ENCODE peak calls at places on chromosomes 7 and 10, in five cellular contexts. M is stomach, H is body of pancreas, J is small intestine, G is endothelial cell of umbilical vein. W is an unnamed sample.

GRCh38 chr10:77865585-77866324 is 60.8 kb downstream of the DLG5 start:
- DNase-seq in J (no peak), H (no peak), M (peak; percentile 54), G (no peak), W (peak; percentile 46)

GRCh38 chr10:7551891-7552731 is 114.7 kb downstream of the ITIH5 start:
- DNase-seq in J (no peak), H (no peak), G (no peak), M (no peak), W (no peak)

GRCh38 chr10:71272122-71272771 is 46.8 kb upstream of the SLC29A3 start:
- DNase-seq in J (no peak), G (peak; percentile 80), H (no peak), M (no peak), W (no peak)

GRCh38 chr10:4008676-4009382 is 223.8 kb upstream of the KLF6 start:
- DNase-seq in H (no peak), M (no peak), G (no peak), J (no peak), W (no peak)

GRCh38 chr7:150784120-150784736 is 15.9 kb downstream of the TMEM176B start:
- DNase-seq in G (no peak), M (peak; percentile 45), H (no peak), J (peak; percentile 95), W (no peak)

GRCh38 chr7:27112361-27112760 is 9.9 kb upstream of the HOXA2 start:
- DNase-seq in H (no peak), J (no peak), G (peak; percentile 78), M (no peak), W (no peak)

GRCh38 chr7:373818-374705 is 84.1 kb downstream of the FOXL3 start:
- DNase-seq in M (peak; percentile 25), G (no peak), J (no peak), H (peak; percentile 16), W (peak; percentile 7)

GRCh38 chr10:90041585-90041984 is 340.2 kb downstream of the KIF20B start:
- DNase-seq in H (no peak), M (no peak), J (no peak), G (no peak), W (peak; percentile 15)

DNA sequence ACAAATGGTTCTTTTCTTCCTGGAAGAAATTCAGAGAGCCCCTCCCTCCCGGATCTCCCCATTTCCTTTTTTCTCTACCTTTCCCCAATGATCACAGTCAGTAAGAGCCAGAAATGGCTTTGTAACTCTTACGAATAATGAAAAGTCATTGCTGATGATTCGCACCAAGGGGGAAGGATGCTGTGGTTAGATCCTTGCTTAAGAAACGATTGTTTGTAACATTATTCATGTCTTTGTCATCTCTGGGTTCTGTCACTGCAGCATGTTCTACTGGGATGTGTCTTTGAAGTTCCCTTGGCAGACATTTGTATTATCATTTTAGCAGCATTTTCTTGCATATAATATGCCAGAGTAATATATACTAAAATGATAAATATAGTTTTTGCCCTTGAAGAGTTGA is 139.0 kb downstream of the CACNB2 start:
- DNase-seq in M (no peak), H (no peak), G (no peak), J (no peak), W (no peak)
- H3K4me3 ChIP-seq in M (no peak overlapping the region), H (no peak overlapping the region), G (no peak overlapping the region), J (no peak overlapping the region), W (no peak overlapping the region)

GRCh38 chr10:60295028-60295937 is 94.4 kb downstream of the ANK3 start:
- DNase-seq in M (no peak), G (no peak), J (peak; percentile 31), H (no peak), W (no peak)
- H3K4me3 ChIP-seq in M (no peak overlapping the region), G (no peak overlapping the region), J (no peak overlapping the region), H (no peak overlapping the region), W (no peak overlapping the region)

DNA sequence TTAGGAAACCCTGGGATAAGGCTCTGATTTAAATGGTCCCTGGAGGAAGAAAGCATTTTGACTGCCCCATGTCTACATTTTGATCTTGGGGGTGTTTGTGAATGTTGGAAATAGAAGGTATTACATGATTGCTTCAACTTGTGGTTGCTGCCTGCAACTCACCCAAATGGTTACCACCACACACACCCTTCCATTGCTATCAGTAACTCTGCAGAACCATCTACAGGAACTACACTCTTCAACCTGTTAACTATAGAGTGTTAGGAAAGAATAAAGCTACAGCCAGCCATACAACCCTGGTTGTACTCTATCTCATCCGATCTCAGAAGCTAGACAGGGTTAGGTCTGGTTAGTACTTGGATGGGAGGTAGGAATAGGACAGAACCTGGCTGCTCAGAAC is 71.2 kb downstream of the APBB1IP start:
- DNase-seq in G (no peak), J (no peak), H (no peak), M (no peak), W (no peak)
- H3K4me3 ChIP-seq in G (no peak overlapping the region), J (no peak overlapping the region), H (no peak overlapping the region), M (no peak overlapping the region), W (no peak overlapping the region)

DNA sequence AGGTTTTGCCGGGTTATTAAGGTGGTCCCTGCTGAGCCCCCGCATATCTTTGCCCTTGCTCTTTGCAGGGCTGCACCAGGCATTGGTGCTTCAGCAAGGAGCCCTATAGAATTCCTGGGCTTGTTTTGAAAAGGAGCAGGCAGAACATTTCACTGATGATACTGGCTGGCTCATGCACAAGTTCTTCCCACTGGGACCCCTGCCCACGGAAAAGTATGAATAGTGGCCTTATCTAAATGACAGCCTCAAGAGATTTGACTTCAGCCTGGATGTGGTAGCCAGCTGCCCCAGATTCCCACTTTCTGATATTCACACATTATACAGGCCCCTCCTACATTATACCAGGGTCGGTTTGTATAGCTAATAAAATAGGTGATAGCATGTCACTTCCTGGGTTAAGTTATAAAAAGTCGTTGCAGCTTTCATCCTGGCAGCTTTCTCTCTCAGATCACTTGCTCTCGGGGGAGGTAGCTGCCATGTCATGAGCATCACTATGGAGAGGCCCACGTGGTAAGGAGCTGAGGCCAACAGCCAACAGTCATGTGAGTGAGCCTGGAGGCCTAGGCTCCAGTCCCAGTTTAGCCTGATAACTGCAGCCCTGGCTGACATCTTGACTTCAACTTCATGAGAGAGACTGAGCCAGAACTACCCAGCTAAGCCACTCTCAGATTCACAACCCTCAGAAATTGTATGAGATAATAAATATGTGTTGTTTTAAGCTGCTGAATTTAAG is 16.8 kb upstream of the CRTAC1 start:
- DNase-seq in M (no peak), H (no peak), G (no peak), J (no peak), W (no peak)
- H3K4me3 ChIP-seq in M (no peak overlapping the region), H (no peak overlapping the region), G (no peak overlapping the region), J (no peak overlapping the region), W (no peak overlapping the region)

GRCh38 chr7:99392659-99393362 is 15.6 kb downstream of the PDAP1 start:
- DNase-seq in G (peak; percentile 50), H (peak; percentile 87), M (peak; percentile 81), J (peak; percentile 90), W (peak; percentile 93)

GRCh38 chr7:99392046-99392445 is 16.4 kb downstream of the PDAP1 start:
- DNase-seq in G (no peak), H (no peak), M (no peak), J (peak; percentile 72), W (no peak)

GRCh38 chr7:99394188-99394502 is 14.3 kb downstream of the PDAP1 start:
- DNase-seq in M (no peak), G (no peak), J (no peak), H (no peak), W (no peak)

GRCh38 chr7:99395616-99396327 is 12.6 kb downstream of the PDAP1 start:
- DNase-seq in G (no peak), J (no peak), M (no peak), H (no peak), W (no peak)

GRCh38 chr7:99393363-99394187 is 14.8 kb downstream of the PDAP1 start:
- DNase-seq in J (no peak), G (no peak), M (peak; percentile 34), H (no peak), W (peak; percentile 87)
- H3K4me3 ChIP-seq in J (peak overlapping the region; percentile 34), G (no peak overlapping the region), M (peak overlapping the region; percentile 49), H (peak overlapping the region; percentile 31), W (peak overlapping the region; percentile 67)

GRCh38 chr10:133231244-133231945 is 1.4 kb downstream of the UTF1 start:
- DNase-seq in J (no peak), M (no peak), G (no peak), H (no peak), W (no peak)

GRCh38 chr10:133229265-133230022 is 573 bp upstream of the UTF1 start:
- DNase-seq in H (no peak), G (no peak), M (no peak), J (no peak), W (no peak)

GRCh38 chr10:133230023-133230319 is at the start of gene UTF1:
- DNase-seq in J (no peak), H (no peak), M (no peak), G (no peak), W (no peak)

GRCh38 chr10:133231946-133232574 is 2.0 kb downstream of the UTF1 start:
- DNase-seq in J (no peak), G (no peak), H (no peak), M (no peak), W (no peak)

DNA sequence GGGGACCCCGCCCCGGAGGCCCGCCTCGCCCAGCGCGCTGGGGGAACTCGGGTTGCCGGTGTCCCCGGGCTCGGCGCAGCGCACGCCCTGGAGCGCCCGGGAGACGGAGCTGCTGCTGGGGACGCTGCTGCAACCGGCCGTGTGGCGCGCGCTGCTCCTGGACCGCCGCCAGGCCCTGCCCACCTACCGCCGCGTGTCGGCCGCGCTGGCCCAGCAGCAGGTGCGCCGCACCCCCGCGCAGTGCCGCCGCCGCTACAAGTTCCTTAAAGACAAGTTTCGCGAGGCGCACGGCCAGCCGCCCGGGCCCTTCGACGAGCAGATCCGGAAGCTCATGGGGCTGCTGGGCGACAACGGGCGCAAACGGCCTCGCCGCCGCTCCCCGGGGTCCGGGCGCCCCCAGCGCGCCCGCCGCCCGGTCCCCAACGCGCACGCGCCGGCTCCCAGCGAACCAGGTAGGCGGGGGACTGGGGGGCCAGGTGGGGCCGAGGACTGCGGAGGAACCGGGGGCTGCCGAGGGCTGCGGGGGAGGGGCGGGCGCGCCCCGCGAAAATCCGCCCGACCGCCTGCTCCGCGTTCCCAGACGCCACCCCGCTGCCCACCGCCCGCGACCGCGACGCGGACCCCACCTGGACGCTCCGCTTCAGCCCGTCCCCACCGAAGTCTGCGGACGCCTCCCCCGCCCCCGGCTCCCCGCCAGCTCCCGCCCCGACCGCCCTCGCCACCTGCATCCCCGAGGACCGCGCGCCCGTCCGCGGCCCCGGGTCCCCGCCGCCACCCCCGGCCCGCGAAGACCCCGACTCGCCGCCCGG is 574 bp downstream of the UTF1 start:
- DNase-seq in H (no peak), M (no peak), G (no peak), J (peak; percentile 4), W (no peak)
- H3K4me3 ChIP-seq in H (no peak overlapping the region), M (peak overlapping the region; percentile 37), G (no peak overlapping the region), J (no peak overlapping the region), W (peak overlapping the region; percentile 26)

GRCh38 chr10:69800665-69801064 is 1.0 kb upstream of the COL13A1 start:
- DNase-seq in H (no peak), J (no peak), M (no peak), G (no peak), W (no peak)

GRCh38 chr10:69801434-69802315 is at the start of gene COL13A1:
- DNase-seq in G (peak; percentile 62), H (peak; percentile 22), J (no peak), M (no peak), W (peak; percentile 87)

GRCh38 chr10:69803809-69804208 is 2.1 kb downstream of the COL13A1 start:
- DNase-seq in M (no peak), J (no peak), G (no peak), H (no peak), W (no peak)

GRCh38 chr10:69801094-69801433 is 642 bp upstream of the COL13A1 start:
- DNase-seq in M (peak; percentile 43), J (peak; percentile 46), G (peak; percentile 70), H (peak; percentile 54), W (peak; percentile 89)

GRCh38 chr10:69802424-69803161 is 887 bp downstream of the COL13A1 start:
- DNase-seq in M (no peak), H (no peak), J (no peak), G (peak; percentile 77), W (peak; percentile 71)
- H3K4me3 ChIP-seq in M (peak overlapping the region; percentile 47), H (no peak overlapping the region), J (no peak overlapping the region), G (peak overlapping the region; percentile 91), W (peak overlapping the region; percentile 85)

W was measured in WERI-Rb-1.